ENCODE peak calls at places on chromosomes 5 and 9, in ten cellular contexts. Z is A549, K is mesendoderm, X is colonic mucosa, L is tibial artery, W is tibial nerve, E is IMR-90, R is lower lobe of right lung, J is neural progenitor cell, Q is A673. B is an unnamed sample. For H3K4me1, the result is how much of the 10 kb centered on the place peaks cover.

GRCh38 chr5:155052532-155052931 is 39.0 kb downstream of the KIF4B start:
- DNase-seq in Q (peak), K (no peak), R (no peak), J (no peak), E (no peak), L (no peak), X (no peak), W (no peak), Z (no peak), B (no peak)

GRCh38 chr5:61796773-61797172 is 464.7 kb downstream of the ZSWIM6 start:
- DNase-seq in W (no peak), Z (no peak), J (no peak), Q (no peak), X (no peak), K (no peak), R (no peak), L (no peak), E (no peak), B (no peak)

GRCh38 chr5:75037106-75037505 is 15.3 kb downstream of the GCNT4 start:
- DNase-seq in J (no peak), Z (peak), L (no peak), E (peak), Q (peak), R (no peak), K (peak), W (no peak), X (no peak), B (peak)

GRCh38 chr5:140041099-140041491 is 2.0 kb downstream of the NRG2 start:
- DNase-seq in Z (no peak), W (no peak), R (no peak), L (no peak), X (no peak), K (no peak), E (no peak), Q (no peak), J (no peak), B (no peak)

GRCh38 chr9:12884736-12885395 is 110.0 kb downstream of the LURAP1L start:
- DNase-seq in X (no peak), K (peak), W (no peak), Z (peak), J (peak), E (peak), Q (peak), L (no peak), R (no peak), B (no peak)

GRCh38 chr5:42951169-42951846 is 88.8 kb downstream of the ANXA2R start:
- DNase-seq in K (no peak), X (peak), R (peak), W (no peak), L (peak), E (peak), Q (peak), J (no peak), Z (no peak), B (no peak)

GRCh38 chr5:61018102-61018501 is 73.1 kb downstream of the NDUFAF2 start:
- DNase-seq in Q (peak), R (no peak), E (no peak), W (no peak), J (no peak), Z (no peak), K (no peak), X (no peak), L (no peak), B (no peak)

GRCh38 chr5:107213025-107213424 is 457.7 kb downstream of the EFNA5 start:
- DNase-seq in Q (no peak), R (no peak), J (no peak), W (no peak), X (no peak), L (no peak), K (peak), Z (no peak), E (no peak), B (no peak)

GRCh38 chr5:153896701-153897100 is 142.0 kb downstream of the FAM114A2 start:
- DNase-seq in K (no peak), R (no peak), J (no peak), X (no peak), Q (no peak), L (peak), Z (no peak), E (peak), W (no peak), B (no peak)

GRCh38 chr5:171984748-171985419 is 21.6 kb downstream of the FBXW11 start:
- DNase-seq in W (no peak), K (peak), J (no peak), Z (no peak), E (peak), L (no peak), R (no peak), Q (peak), X (no peak), B (no peak)

DNA sequence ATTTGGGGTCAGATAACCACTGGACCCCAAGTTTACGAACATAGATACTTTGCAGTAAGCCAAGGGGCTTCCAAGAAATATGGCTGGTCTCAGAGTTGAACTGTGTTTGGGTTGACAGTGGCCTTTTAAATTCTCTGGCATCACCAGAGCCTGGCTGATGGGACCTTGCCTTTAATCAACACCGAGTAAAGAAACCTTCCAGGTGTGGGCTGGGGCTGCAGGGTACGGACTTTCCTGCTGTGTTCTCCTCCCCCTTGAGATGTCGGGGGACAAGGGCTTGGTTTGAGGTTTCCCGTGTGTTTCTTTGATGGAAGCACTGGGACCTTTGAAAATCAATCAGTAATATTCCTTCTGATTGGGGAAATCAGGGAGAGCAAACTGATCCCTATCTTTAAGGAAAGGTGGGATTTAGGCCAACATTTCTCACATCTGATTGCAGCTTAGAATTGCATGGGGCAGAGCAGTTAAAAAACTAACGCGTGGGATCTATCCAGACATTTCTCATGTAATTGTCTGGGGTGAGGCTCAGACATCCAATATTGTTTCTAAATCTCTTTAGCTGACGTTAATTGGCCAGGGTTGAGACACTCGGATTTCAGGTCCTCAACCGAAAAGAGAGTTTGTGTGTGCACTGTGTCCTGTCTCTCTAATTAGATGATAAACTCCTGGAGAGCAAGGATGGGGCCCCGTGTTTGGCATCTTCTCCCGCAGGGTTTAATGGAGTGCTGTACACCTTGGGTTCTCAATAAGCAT is 139.9 kb downstream of the MTX3 start:
- DNase-seq in R (no peak), Z (no peak), W (no peak), Q (no peak), X (no peak), E (no peak), J (no peak), K (no peak), L (no peak), B (no peak)
- H3K27ac ChIP-seq in R (no peak), Z (no peak), W (no peak), Q (no peak), X (no peak), E (no peak), J (no peak), K (no peak), L (no peak), B (no peak)

GRCh38 chr5:81657386-81657785 is 93.5 kb downstream of the SSBP2 start:
- DNase-seq in J (no peak), L (no peak), Q (no peak), W (no peak), R (no peak), E (no peak), K (no peak), Z (no peak), X (peak), B (no peak)
- H3K4me1 ChIP-seq in J (under half), L (under half), Q (under half), W (under half), R (under half), E (under half), K (under half), Z (under half), X (under half), B (under half)

GRCh38 chr9:130018260-130018659 is 24.7 kb downstream of the FNBP1 start:
- DNase-seq in R (no peak), X (no peak), W (no peak), K (no peak), L (no peak), E (peak), J (no peak), Q (no peak), Z (no peak), B (no peak)
- H3K4me3 ChIP-seq in R (no peak), X (no peak), W (no peak), K (no peak), L (no peak), E (no peak), J (no peak), Q (no peak), Z (no peak), B (no peak)

GRCh38 chr9:130174920-130175321 is 2.7 kb downstream of the NCS1 start:
- DNase-seq in Q (no peak), Z (no peak), J (no peak), W (no peak), X (no peak), R (no peak), L (peak), E (no peak), K (no peak), B (no peak)

GRCh38 chr9:130174025-130174424 is 1.8 kb downstream of the NCS1 start:
- DNase-seq in Q (no peak), X (no peak), L (no peak), Z (no peak), K (no peak), E (no peak), W (no peak), J (no peak), R (no peak), B (no peak)

GRCh38 chr9:130172161-130172857 is at the start of gene NCS1:
- DNase-seq in Z (peak), Q (peak), W (peak), X (peak), K (peak), J (peak), E (peak), L (peak), R (peak), B (no peak)

GRCh38 chr9:130172858-130173461 is 756 bp downstream of the NCS1 start:
- DNase-seq in L (no peak), E (no peak), Z (no peak), W (no peak), R (no peak), X (no peak), Q (no peak), J (peak), K (peak), B (no peak)

DNA sequence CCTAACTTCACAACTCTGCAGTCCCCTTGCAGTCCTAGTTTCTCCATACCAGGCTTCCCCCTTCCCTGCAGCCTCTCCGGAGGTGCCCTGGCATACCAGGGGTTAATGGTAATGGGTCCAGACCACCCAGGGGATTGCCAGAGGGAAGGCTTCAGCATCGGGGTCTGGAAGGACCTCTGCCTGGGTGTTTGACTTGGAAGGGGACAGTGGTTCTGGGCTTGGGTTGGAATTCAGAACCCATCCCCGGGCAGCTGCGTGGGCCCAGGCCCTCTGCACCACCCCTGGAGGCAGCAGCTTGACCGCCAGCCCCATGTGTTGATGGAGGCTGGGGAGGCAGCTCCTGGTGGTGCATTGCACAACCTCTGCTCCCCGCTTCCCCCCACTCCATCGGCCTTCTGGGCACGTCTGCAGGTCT is 1.3 kb downstream of the NCS1 start:
- DNase-seq in X (no peak), J (no peak), Z (no peak), Q (no peak), W (no peak), E (peak), K (no peak), L (peak), R (no peak), B (no peak)
- H3K27ac ChIP-seq in X (peak), J (no peak), Z (peak), Q (peak), W (no peak), E (peak), K (no peak), L (peak), R (no peak), B (peak)

DNA sequence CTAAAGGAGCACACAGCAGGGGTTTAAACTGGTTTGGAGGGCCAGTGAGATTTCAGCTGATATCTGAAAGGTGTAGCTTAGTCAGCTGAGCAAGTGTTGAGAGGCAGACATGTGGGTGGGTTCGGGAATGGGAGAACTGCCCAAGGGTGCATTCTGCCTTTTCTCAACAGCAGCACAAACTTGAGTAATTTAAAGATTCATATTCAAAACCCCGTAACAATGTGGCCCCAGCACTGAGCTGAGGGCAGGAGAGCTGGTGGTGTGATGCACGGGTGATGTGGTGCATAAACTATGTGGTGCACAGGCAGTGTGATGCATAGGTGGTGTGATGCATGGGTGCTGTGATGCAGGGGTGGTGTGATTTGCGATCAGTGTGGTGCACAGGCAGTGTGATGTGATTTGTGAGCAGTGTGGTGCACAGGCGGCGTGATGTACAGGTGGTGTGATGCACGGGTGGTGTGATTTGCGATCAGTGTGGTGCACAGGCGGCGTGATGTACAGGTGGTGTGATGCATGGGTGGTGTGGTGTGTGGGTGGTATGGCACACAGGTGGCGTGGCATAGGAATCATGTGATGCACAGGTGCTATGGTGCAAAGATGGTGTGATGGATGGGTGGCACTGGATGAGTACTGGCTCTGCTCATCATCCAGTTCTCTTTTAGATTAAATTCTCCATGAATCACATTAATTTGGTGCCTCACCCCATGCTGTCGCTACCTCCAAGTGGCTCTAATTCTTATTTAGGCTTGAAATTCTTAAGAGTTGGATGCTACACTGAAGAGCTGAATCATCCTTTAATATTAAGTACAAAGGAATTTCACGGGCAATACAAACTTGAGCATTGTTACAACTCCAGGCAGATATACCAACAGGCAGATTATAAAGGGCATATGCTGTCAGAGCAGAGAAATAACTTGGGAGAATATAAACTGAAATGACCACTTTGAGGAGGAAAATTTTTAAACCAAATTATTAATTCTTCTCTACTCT is 53.5 kb downstream of the DAP start:
- DNase-seq in R (no peak), J (no peak), K (no peak), W (no peak), X (no peak), L (no peak), Z (no peak), E (peak), Q (no peak), B (peak)
- H3K4me1 ChIP-seq in R (under half), J (under half), K (under half), W (under half), X (under half), L (under half), Z (under half), E (under half), Q (under half), B (half or more)